ENCODE peak calls at places on chromosomes 13 and 19, in seven cellular contexts. P, R, F, L, A, M and J are unnamed samples.

GRCh38 chr13:22549126-22549525 is 631.7 kb upstream of the SGCG start:
- DNase-seq in M (no peak), R (no peak), L (no peak), F (no peak), P (no peak), A (no peak), J (no peak)

GRCh38 chr13:28129911-28130693 is 8.2 kb upstream of the PAN3 start:
- DNase-seq in F (no peak), L (no peak), A (no peak), M (no peak), P (no peak), R (no peak), J (no peak)

GRCh38 chr19:18496167-18496979 is 25.5 kb downstream of the ELL start:
- DNase-seq in A (no peak), P (no peak), M (no peak), R (no peak), F (peak), L (no peak), J (no peak)

GRCh38 chr19:10748924-10749434 is 31.1 kb downstream of the DNM2 start:
- DNase-seq in R (no peak), L (no peak), A (no peak), M (no peak), F (no peak), P (no peak), J (no peak)

GRCh38 chr19:15825753-15826152 is 10.3 kb upstream of the OR10H1 start:
- DNase-seq in L (no peak), F (no peak), R (no peak), M (no peak), A (no peak), P (no peak), J (no peak)

GRCh38 chr19:6811906-6812305 is 39.4 kb downstream of the VAV1 start:
- DNase-seq in F (peak), M (peak), L (no peak), P (no peak), A (no peak), R (peak), J (peak)

GRCh38 chr13:61187471-61187870 is 228.2 kb downstream of the PCDH20 start:
- DNase-seq in R (no peak), M (no peak), L (no peak), P (no peak), F (no peak), A (no peak), J (no peak)

GRCh38 chr19:31325342-31325741 is 23.9 kb downstream of the TSHZ3 start:
- DNase-seq in F (no peak), P (no peak), L (no peak), R (no peak), A (no peak), M (no peak), J (no peak)

GRCh38 chr13:100176781-100177389 is 88.0 kb downstream of the PCCA start:
- DNase-seq in F (no peak), L (no peak), A (no peak), R (no peak), M (no peak), P (no peak), J (peak)

GRCh38 chr19:5042556-5042955 is 73.6 kb downstream of the KDM4B start:
- DNase-seq in A (no peak), R (no peak), F (no peak), M (no peak), P (no peak), L (no peak), J (no peak)

GRCh38 chr13:36154567-36155231 is 23.5 kb upstream of the DCLK1 start:
- DNase-seq in A (peak), F (no peak), P (peak), L (no peak), R (no peak), M (no peak), J (no peak)

GRCh38 chr19:10984166-10984735 is 23.4 kb downstream of the SMARCA4 start:
- DNase-seq in F (no peak), L (no peak), M (no peak), R (no peak), P (no peak), A (no peak), J (no peak)

GRCh38 chr13:96796234-96796633 is 198.0 kb downstream of the OXGR1 start:
- DNase-seq in P (no peak), A (no peak), F (no peak), M (no peak), L (no peak), R (no peak), J (no peak)

GRCh38 chr13:59690857-59691500 is 472.7 kb downstream of the DIAPH3 start:
- DNase-seq in P (no peak), R (no peak), F (no peak), M (no peak), L (no peak), A (no peak), J (no peak)

GRCh38 chr19:38664503-38665211 is 17.2 kb downstream of the ACTN4 start:
- DNase-seq in P (no peak), M (no peak), R (peak), L (no peak), F (no peak), A (no peak), J (no peak)

GRCh38 chr19:13118424-13119193 is 545 bp downstream of the NACC1 start:
- DNase-seq in R (peak), M (no peak), L (peak), A (no peak), P (peak), F (no peak), J (no peak)

GRCh38 chr13:89969996-89970709 is 1377.3 kb upstream of the MIR17HG start:
- DNase-seq in L (no peak), M (no peak), A (no peak), P (no peak), R (no peak), F (no peak), J (no peak)

GRCh38 chr19:48872884-48873475 is 759 bp downstream of the PPP1R15A start:
- DNase-seq in A (peak), M (peak), F (peak), R (peak), L (peak), P (peak), J (peak)

GRCh38 chr13:20773194-20774080 is at the start of gene EEF1AKMT1:
- DNase-seq in R (peak), A (peak), F (peak), M (peak), L (peak), P (peak), J (no peak)

GRCh38 chr13:45047394-45048328 is 58.3 kb downstream of the GPALPP1 start:
- DNase-seq in F (peak), A (peak), M (peak), P (peak), R (peak), L (peak), J (peak)

GRCh38 chr13:21675095-21676007 is 4.5 kb downstream of the FGF9 start:
- DNase-seq in P (no peak), F (no peak), M (no peak), L (no peak), R (peak), A (no peak), J (no peak)

GRCh38 chr19:14333101-14333871 is 48.0 kb upstream of the ADGRE5 start:
- DNase-seq in A (no peak), M (no peak), R (no peak), L (no peak), F (no peak), P (no peak), J (no peak)

GRCh38 chr13:112835796-112836195 is 133.2 kb upstream of the MCF2L start:
- DNase-seq in L (no peak), R (no peak), P (peak), F (no peak), A (no peak), M (no peak), J (no peak)

GRCh38 chr19:53868091-53868891 is 608 bp downstream of the MYADM start:
- DNase-seq in L (no peak), M (no peak), P (peak), R (no peak), F (no peak), A (peak), J (no peak)

GRCh38 chr19:55536951-55537740 is at the start of gene SBK2:
- DNase-seq in F (no peak), R (peak), P (no peak), L (no peak), M (no peak), A (no peak), J (no peak)

GRCh38 chr19:35295792-35296462 is 4.0 kb downstream of the MAG start:
- DNase-seq in A (no peak), M (no peak), F (no peak), P (no peak), R (peak), L (no peak), J (no peak)

GRCh38 chr19:33298146-33298911 is 4.0 kb downstream of the CEBPA start:
- DNase-seq in P (no peak), F (no peak), L (peak), M (no peak), A (no peak), R (no peak), J (no peak)

GRCh38 chr19:1949304-1950101 is 8.5 kb downstream of the CSNK1G2 start:
- DNase-seq in F (no peak), P (no peak), A (no peak), L (no peak), M (no peak), R (no peak), J (no peak)

GRCh38 chr19:11555246-11555645 is 3.8 kb downstream of the ELOF1 start:
- DNase-seq in F (no peak), L (no peak), P (no peak), A (no peak), R (no peak), M (no peak), J (no peak)

GRCh38 chr13:74761794-74762193 is 627.6 kb upstream of the KLF12 start:
- DNase-seq in M (peak), F (no peak), L (no peak), P (no peak), A (no peak), R (no peak), J (no peak)

GRCh38 chr19:56611288-56611687 is 16.2 kb downstream of the ZNF71 start:
- DNase-seq in R (no peak), F (no peak), P (peak), A (no peak), M (no peak), L (no peak), J (no peak)

GRCh38 chr19:18502633-18503294 is 19.1 kb downstream of the ELL start:
- DNase-seq in R (no peak), A (no peak), M (no peak), P (no peak), F (no peak), L (no peak), J (no peak)

GRCh38 chr13:87536499-87536898 is 134.7 kb upstream of the SLITRK5 start:
- DNase-seq in A (no peak), R (no peak), F (no peak), P (no peak), M (no peak), L (no peak), J (no peak)